ENCODE peak calls at places on chromosomes 3 and 15, in nine cellular contexts. K, W, B, V, E, I, A, Y and S are unnamed samples.

GRCh38 chr15:41926184-41927056 is 32.6 kb upstream of the SPTBN5 start:
- DNase-seq in K (no peak), E (no peak), V (no peak), A (no peak), Y (no peak), I (no peak), W (no peak), B (no peak), S (no peak)

GRCh38 chr3:70729845-70730244 is 417.4 kb upstream of the MDFIC2 start:
- DNase-seq in B (no peak), Y (no peak), K (no peak), W (no peak), I (no peak), V (no peak), E (no peak), A (no peak), S (no peak)

GRCh38 chr3:64417816-64418215 is 192.6 kb upstream of the PRICKLE2 start:
- DNase-seq in Y (no peak), A (no peak), I (no peak), E (no peak), K (no peak), W (peak), V (no peak), B (no peak), S (peak)

GRCh38 chr3:38978729-38979128 is 73.0 kb downstream of the SCN11A start:
- DNase-seq in E (no peak), I (no peak), V (no peak), A (no peak), W (no peak), B (no peak), K (no peak), Y (no peak), S (no peak)

GRCh38 chr3:14771593-14772497 is 46.9 kb upstream of the FGD5 start:
- DNase-seq in K (no peak), E (no peak), B (no peak), W (no peak), V (no peak), A (no peak), I (no peak), Y (no peak), S (no peak)

GRCh38 chr3:122975163-122975923 is 52.2 kb downstream of the SEMA5B start:
- DNase-seq in E (no peak), B (peak), K (peak), V (peak), A (no peak), Y (no peak), W (peak), I (no peak), S (no peak)

GRCh38 chr15:96170616-96171270 is 159.8 kb upstream of the NR2F2 start:
- DNase-seq in E (no peak), A (no peak), V (no peak), W (no peak), Y (no peak), K (no peak), I (no peak), B (no peak), S (no peak)

GRCh38 chr15:50192164-50192563 is 10.2 kb downstream of the SLC27A2 start:
- DNase-seq in V (no peak), I (no peak), A (no peak), W (no peak), K (no peak), Y (no peak), E (no peak), B (no peak), S (no peak)

GRCh38 chr15:82830427-82831173 is 21.2 kb downstream of the WHAMM start:
- DNase-seq in V (no peak), I (no peak), A (peak), Y (no peak), W (no peak), K (no peak), B (no peak), E (no peak), S (no peak)

GRCh38 chr15:82845686-82846085 is 36.3 kb downstream of the WHAMM start:
- DNase-seq in K (no peak), Y (no peak), V (no peak), E (no peak), I (no peak), B (no peak), W (no peak), A (no peak), S (no peak)

GRCh38 chr3:16741890-16742289 is 136.7 kb upstream of the DAZL start:
- DNase-seq in B (no peak), A (no peak), I (no peak), E (no peak), K (no peak), Y (no peak), V (no peak), W (peak), S (peak)

GRCh38 chr3:13018039-13018431 is 55.2 kb downstream of the IQSEC1 start:
- DNase-seq in A (no peak), V (no peak), I (no peak), Y (no peak), E (no peak), B (peak), W (no peak), K (no peak), S (no peak)

GRCh38 chr3:168997488-168997887 is 666.0 kb downstream of the MECOM start:
- DNase-seq in I (no peak), E (no peak), K (no peak), Y (no peak), W (no peak), V (no peak), A (no peak), B (no peak), S (no peak)

GRCh38 chr15:91963051-91963450 is 109.5 kb downstream of the SLCO3A1 start:
- DNase-seq in V (no peak), Y (no peak), K (no peak), E (no peak), W (no peak), B (no peak), A (no peak), I (no peak), S (no peak)

GRCh38 chr3:133384331-133385027 is 15.4 kb upstream of the BFSP2 start:
- DNase-seq in I (peak), W (peak), A (peak), V (peak), Y (peak), E (no peak), K (peak), B (peak), S (no peak)

GRCh38 chr15:90599639-90600038 is 69.9 kb downstream of the CRTC3 start:
- DNase-seq in I (no peak), W (no peak), A (no peak), V (no peak), K (no peak), B (no peak), E (no peak), Y (no peak), S (no peak)

GRCh38 chr3:71962561-71963240 is 177.8 kb upstream of the PROK2 start:
- DNase-seq in B (no peak), K (no peak), E (no peak), W (peak), Y (no peak), I (no peak), A (peak), V (no peak), S (no peak)

GRCh38 chr3:13023251-13024055 is 49.8 kb downstream of the IQSEC1 start:
- DNase-seq in Y (no peak), V (no peak), W (no peak), B (peak), E (no peak), K (no peak), I (no peak), A (peak), S (no peak)

GRCh38 chr3:42012935-42013651 is 51.2 kb upstream of the ULK4 start:
- DNase-seq in K (peak), A (peak), W (peak), B (peak), I (no peak), E (peak), Y (no peak), V (peak), S (no peak)

GRCh38 chr15:86743283-86743903 is 663.7 kb downstream of the AGBL1 start:
- DNase-seq in A (peak), I (no peak), E (peak), W (no peak), K (no peak), V (peak), B (no peak), Y (no peak), S (no peak)

GRCh38 chr15:60420322-60420721 is 22.5 kb upstream of the ANXA2 start:
- DNase-seq in Y (no peak), V (no peak), I (no peak), A (no peak), E (no peak), K (no peak), B (no peak), W (no peak), S (no peak)

GRCh38 chr3:171842864-171843511 is at the start of gene TMEM212:
- DNase-seq in W (peak), B (no peak), K (no peak), E (no peak), Y (no peak), I (no peak), A (no peak), V (no peak), S (no peak)

GRCh38 chr15:82093774-82094211 is 48.0 kb upstream of the MEX3B start:
- DNase-seq in I (no peak), W (peak), K (no peak), B (no peak), A (peak), Y (peak), E (no peak), V (no peak), S (no peak)

GRCh38 chr3:119973276-119973675 is 121.0 kb downstream of the GSK3B start:
- DNase-seq in Y (no peak), B (no peak), V (no peak), W (no peak), E (no peak), I (no peak), K (no peak), A (no peak), S (no peak)

GRCh38 chr15:83153288-83153687 is 45.8 kb downstream of the TM6SF1 start:
- DNase-seq in Y (no peak), K (no peak), V (no peak), A (no peak), E (no peak), W (peak), I (no peak), B (no peak), S (peak)

GRCh38 chr3:179416681-179417080 is 34.6 kb downstream of the GNB4 start:
- DNase-seq in Y (no peak), V (no peak), E (no peak), W (peak), A (no peak), I (peak), B (no peak), K (no peak), S (peak)

GRCh38 chr15:68704496-68705021 is 116.1 kb downstream of the ANP32A start:
- DNase-seq in Y (no peak), W (peak), I (no peak), E (no peak), B (no peak), A (no peak), V (no peak), K (peak), S (peak)

GRCh38 chr15:63833246-63833696 is 477 bp downstream of the HERC1 start:
- DNase-seq in K (no peak), A (peak), V (peak), B (peak), E (peak), I (no peak), W (peak), Y (no peak), S (no peak)